ENCODE peak calls at places on chromosomes 3 and 15, in seven cellular contexts. One of them, this sample, is unnamed.
A peak's percentile ranks its signal among the peaks of the same experiment; 100 is the strongest.

GRCh38 chr3:190362258-190362657 is 25.7 kb upstream of the CLDN16 start:
- DNase-seq in GM23248: no peak
- DNase-seq in central memory CD8-positive, alpha-beta T cell: no peak
- DNase-seq in stimulated activated naive CD8-positive, alpha-beta T cell treated with anti-CD3 and anti-CD28 coated beads, Interleukin-15, amount 100 ng/mL, for 72 hours: no peak
- DNase-seq in Right ventricle myocardium superior: no peak
- DNase-seq in endothelial cell: no peak
- DNase-seq in H54: no peak
- DNase-seq in this sample: no peak

GRCh38 chr3:38578081-38578475 is 71.4 kb downstream of the SCN5A start:
- DNase-seq in GM23248: no peak
- DNase-seq in central memory CD8-positive, alpha-beta T cell: no peak
- DNase-seq in stimulated activated naive CD8-positive, alpha-beta T cell treated with anti-CD3 and anti-CD28 coated beads, Interleukin-15, amount 100 ng/mL, for 72 hours: no peak
- DNase-seq in Right ventricle myocardium superior: no peak
- DNase-seq in endothelial cell: no peak
- DNase-seq in H54: no peak
- DNase-seq in this sample: no peak

GRCh38 chr3:186589115-186589514 is 18.6 kb downstream of the DNAJB11 start:
- DNase-seq in GM23248: peak; percentile 61
- DNase-seq in central memory CD8-positive, alpha-beta T cell: no peak
- DNase-seq in stimulated activated naive CD8-positive, alpha-beta T cell treated with anti-CD3 and anti-CD28 coated beads, Interleukin-15, amount 100 ng/mL, for 72 hours: no peak
- DNase-seq in Right ventricle myocardium superior: no peak
- DNase-seq in endothelial cell: no peak
- DNase-seq in H54: no peak
- DNase-seq in this sample: no peak

GRCh38 chr15:59539799-59540198 is 71.8 kb upstream of the GCNT3 start:
- DNase-seq in GM23248: peak; percentile 20
- DNase-seq in central memory CD8-positive, alpha-beta T cell: no peak
- DNase-seq in stimulated activated naive CD8-positive, alpha-beta T cell treated with anti-CD3 and anti-CD28 coated beads, Interleukin-15, amount 100 ng/mL, for 72 hours: no peak
- DNase-seq in Right ventricle myocardium superior: no peak
- DNase-seq in endothelial cell: no peak
- DNase-seq in H54: no peak
- DNase-seq in this sample: no peak

GRCh38 chr15:31396881-31397560 is 70.4 kb downstream of the KLF13 start:
- DNase-seq in GM23248: peak; percentile 92
- DNase-seq in central memory CD8-positive, alpha-beta T cell: no peak
- DNase-seq in stimulated activated naive CD8-positive, alpha-beta T cell treated with anti-CD3 and anti-CD28 coated beads, Interleukin-15, amount 100 ng/mL, for 72 hours: no peak
- DNase-seq in Right ventricle myocardium superior: peak; percentile 97
- DNase-seq in endothelial cell: peak; percentile 66
- DNase-seq in H54: peak; percentile 76
- DNase-seq in this sample: peak; percentile 97

GRCh38 chr3:6805236-6805635 is 55.7 kb upstream of the GRM7 start:
- DNase-seq in GM23248: no peak
- DNase-seq in central memory CD8-positive, alpha-beta T cell: no peak
- DNase-seq in stimulated activated naive CD8-positive, alpha-beta T cell treated with anti-CD3 and anti-CD28 coated beads, Interleukin-15, amount 100 ng/mL, for 72 hours: no peak
- DNase-seq in Right ventricle myocardium superior: no peak
- DNase-seq in endothelial cell: no peak
- DNase-seq in H54: no peak
- DNase-seq in this sample: no peak

GRCh38 chr15:35168464-35168863 is 83.4 kb upstream of the NANOGP8 start:
- DNase-seq in GM23248: peak; percentile 77
- DNase-seq in central memory CD8-positive, alpha-beta T cell: no peak
- DNase-seq in stimulated activated naive CD8-positive, alpha-beta T cell treated with anti-CD3 and anti-CD28 coated beads, Interleukin-15, amount 100 ng/mL, for 72 hours: no peak
- DNase-seq in Right ventricle myocardium superior: no peak
- DNase-seq in endothelial cell: no peak
- DNase-seq in H54: no peak
- DNase-seq in this sample: no peak

GRCh38 chr15:50798684-50799083 is 33.2 kb upstream of the SPPL2A start:
- DNase-seq in GM23248: no peak
- DNase-seq in central memory CD8-positive, alpha-beta T cell: no peak
- DNase-seq in stimulated activated naive CD8-positive, alpha-beta T cell treated with anti-CD3 and anti-CD28 coated beads, Interleukin-15, amount 100 ng/mL, for 72 hours: no peak
- DNase-seq in Right ventricle myocardium superior: no peak
- DNase-seq in endothelial cell: no peak
- DNase-seq in H54: no peak
- DNase-seq in this sample: peak; percentile 35

GRCh38 chr15:96160800-96161199 is 169.7 kb upstream of the NR2F2 start:
- DNase-seq in GM23248: no peak
- DNase-seq in central memory CD8-positive, alpha-beta T cell: no peak
- DNase-seq in stimulated activated naive CD8-positive, alpha-beta T cell treated with anti-CD3 and anti-CD28 coated beads, Interleukin-15, amount 100 ng/mL, for 72 hours: no peak
- DNase-seq in Right ventricle myocardium superior: no peak
- DNase-seq in endothelial cell: no peak
- DNase-seq in H54: no peak
- DNase-seq in this sample: no peak

GRCh38 chr15:62579842-62580241 is 414.8 kb upstream of the C2CD4B start:
- DNase-seq in GM23248: no peak
- DNase-seq in central memory CD8-positive, alpha-beta T cell: no peak
- DNase-seq in stimulated activated naive CD8-positive, alpha-beta T cell treated with anti-CD3 and anti-CD28 coated beads, Interleukin-15, amount 100 ng/mL, for 72 hours: no peak
- DNase-seq in Right ventricle myocardium superior: no peak
- DNase-seq in endothelial cell: no peak
- DNase-seq in H54: no peak
- DNase-seq in this sample: no peak

This sample was measured in SK-N-DZ.